ENCODE peak calls at places on chromosomes 13 and 19, in eight cellular contexts. M, L, H, A, I, G, K and V are unnamed samples.

GRCh38 chr13:72463561-72463960 is 263.9 kb downstream of the MZT1 start:
- DNase-seq in M (no peak), L (no peak), H (no peak), A (no peak), I (no peak), G (no peak), K (no peak), V (no peak)

GRCh38 chr19:10104665-10105221 is 1.4 kb upstream of the PPAN start:
- DNase-seq in M (peak; percentile 70), L (no peak), H (no peak), A (no peak), I (no peak), G (no peak), K (peak; percentile 79), V (no peak)

GRCh38 chr13:29474991-29475390 is 120.5 kb downstream of the SLC7A1 start:
- DNase-seq in M (no peak), L (no peak), H (no peak), A (no peak), I (no peak), G (no peak), K (no peak), V (no peak)

GRCh38 chr13:28313579-28313978 is 175.2 kb downstream of the PAN3 start:
- DNase-seq in M (no peak), L (peak; percentile 40), H (no peak), A (no peak), I (no peak), G (no peak), K (no peak), V (no peak)

GRCh38 chr19:47729799-47730520 is 15.4 kb upstream of the NOP53 start:
- DNase-seq in M (peak; percentile 75), L (peak; percentile 82), H (peak; percentile 88), A (peak; percentile 74), I (no peak), G (peak; percentile 56), K (peak; percentile 19), V (no peak)

GRCh38 chr13:91690944-91691343 is 292.5 kb downstream of the GPC5 start:
- DNase-seq in M (no peak), L (no peak), H (no peak), A (no peak), I (no peak), G (no peak), K (no peak), V (no peak)

GRCh38 chr13:48539550-48539949 is 6.7 kb upstream of the RCBTB2 start:
- DNase-seq in M (no peak), L (no peak), H (no peak), A (no peak), I (no peak), G (no peak), K (no peak), V (no peak)

GRCh38 chr19:44747739-44748425 is 626 bp upstream of the BCL3 start:
- DNase-seq in M (peak; percentile 89), L (peak; percentile 17), H (no peak), A (peak; percentile 73), I (no peak), G (peak; percentile 52), K (peak; percentile 42), V (no peak)

GRCh38 chr19:11361037-11361770 is 6.0 kb downstream of the PLPPR2 start:
- DNase-seq in M (peak; percentile 92), L (peak; percentile 97), H (no peak), A (no peak), I (no peak), G (no peak), K (no peak), V (no peak)

GRCh38 chr13:38888309-38888708 is 102.3 kb downstream of the STOML3 start:
- DNase-seq in M (no peak), L (no peak), H (no peak), A (no peak), I (peak; percentile 10), G (no peak), K (no peak), V (no peak)

GRCh38 chr19:55259540-55260210 is 858 bp upstream of the PPP6R1 start:
- DNase-seq in M (no peak), L (no peak), H (no peak), A (no peak), I (no peak), G (no peak), K (no peak), V (no peak)

GRCh38 chr19:29467824-29468401 is 57.9 kb upstream of the VSTM2B start:
- DNase-seq in M (no peak), L (peak; percentile 56), H (no peak), A (no peak), I (no peak), G (no peak), K (peak; percentile 16), V (no peak)

GRCh38 chr13:92719868-92720267 is 506.7 kb upstream of the GPC6 start:
- DNase-seq in M (no peak), L (peak; percentile 43), H (no peak), A (no peak), I (peak; percentile 2), G (no peak), K (no peak), V (no peak)

GRCh38 chr13:91567485-91568207 is 169.2 kb downstream of the GPC5 start:
- DNase-seq in M (no peak), L (no peak), H (no peak), A (no peak), I (no peak), G (peak; percentile 9), K (no peak), V (no peak)

DNA sequence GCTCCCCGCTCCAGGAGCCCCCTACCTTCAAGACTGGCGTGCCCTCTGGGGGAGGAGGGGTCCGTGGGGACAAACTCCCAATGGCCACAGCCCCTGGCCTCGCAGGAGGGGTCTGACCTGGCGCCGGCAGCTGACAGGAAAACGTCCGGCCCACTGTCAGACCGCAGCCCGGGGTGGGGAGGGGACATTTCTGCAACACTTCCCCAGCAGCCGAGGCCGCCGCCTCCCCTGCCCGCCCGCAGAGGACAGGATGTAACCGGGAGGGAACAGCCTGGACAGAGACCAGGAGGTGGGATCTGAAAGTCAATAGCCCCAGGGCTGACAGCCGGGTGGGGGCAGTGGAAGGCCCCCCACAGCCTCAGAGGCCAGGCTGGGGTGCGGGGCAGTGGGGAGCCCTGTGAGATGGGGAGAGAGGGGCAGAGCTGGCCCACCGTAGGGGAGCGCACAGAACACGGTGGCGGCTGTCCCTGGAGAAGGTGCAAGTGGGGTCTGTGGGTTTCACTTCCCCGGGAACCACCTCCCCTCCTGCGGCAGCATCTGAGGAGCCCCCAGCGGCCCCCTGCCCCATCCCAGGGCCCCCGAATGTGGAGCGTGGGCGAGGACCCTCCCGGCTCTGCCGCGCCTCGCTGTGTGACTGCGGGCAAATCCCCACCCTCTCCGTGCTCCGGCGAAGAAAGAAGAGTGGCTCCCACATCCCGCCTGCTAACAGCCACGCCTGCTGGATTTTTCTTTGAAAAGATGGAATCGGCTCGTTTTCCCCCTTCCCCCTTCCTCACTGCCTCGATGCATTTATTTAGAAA is at the start of gene PEAK3:
- DNase-seq in M (peak; percentile 90), L (peak; percentile 62), H (no peak), A (peak; percentile 87), I (no peak), G (peak; percentile 65), K (peak; percentile 56), V (peak; percentile 54)
- H3K4me3 ChIP-seq in M (no peak within 1 kb of the TSS), L (peak within 1 kb of the TSS; percentile 40), H (peak within 1 kb of the TSS; percentile 38), A (peak within 1 kb of the TSS; percentile 64), I (peak within 1 kb of the TSS; percentile 28), G (peak within 1 kb of the TSS; percentile 4), K (peak within 1 kb of the TSS; percentile 45), V (peak within 1 kb of the TSS; percentile 61)

GRCh38 chr13:46799139-46799538 is 2.2 kb upstream of the ESD start:
- DNase-seq in M (no peak), L (no peak), H (no peak), A (no peak), I (no peak), G (no peak), K (no peak), V (no peak)

GRCh38 chr13:46803586-46803985 is 6.6 kb upstream of the ESD start:
- DNase-seq in M (no peak), L (no peak), H (no peak), A (no peak), I (no peak), G (no peak), K (no peak), V (no peak)

GRCh38 chr13:46801831-46802230 is 4.9 kb upstream of the ESD start:
- DNase-seq in M (no peak), L (no peak), H (no peak), A (no peak), I (no peak), G (no peak), K (no peak), V (no peak)

GRCh38 chr13:46804391-46804815 is 7.4 kb upstream of the ESD start:
- DNase-seq in M (no peak), L (no peak), H (no peak), A (no peak), I (no peak), G (no peak), K (no peak), V (no peak)
- TF ChIP-seq CTCF in M (no peak), L (no peak), H (no peak), A (no peak), I (no peak), G (no peak), K (no peak), V (no peak)

GRCh38 chr19:16456652-16457194 is 15.0 kb downstream of the EPS15L1 start:
- DNase-seq in M (no peak), L (no peak), H (no peak), A (no peak), I (no peak), G (no peak), K (no peak), V (no peak)

GRCh38 chr19:16455489-16455888 is 16.3 kb downstream of the EPS15L1 start:
- DNase-seq in M (no peak), L (no peak), H (no peak), A (no peak), I (no peak), G (no peak), K (no peak), V (no peak)

GRCh38 chr19:16457195-16457953 is 14.4 kb downstream of the EPS15L1 start:
- DNase-seq in M (no peak), L (peak; percentile 23), H (no peak), A (peak; percentile 55), I (no peak), G (no peak), K (no peak), V (no peak)

GRCh38 chr19:16452321-16452720 is 19.4 kb downstream of the EPS15L1 start:
- DNase-seq in M (no peak), L (no peak), H (no peak), A (no peak), I (peak; percentile 33), G (no peak), K (no peak), V (no peak)

GRCh38 chr19:16454519-16454918 is 17.3 kb downstream of the EPS15L1 start:
- DNase-seq in M (no peak), L (no peak), H (no peak), A (no peak), I (no peak), G (no peak), K (no peak), V (no peak)
- H3K4me1 ChIP-seq in M (peaks cover 22% of the 10 kb centered on the region), L (peaks cover 22% of the 10 kb centered on the region), H (peaks cover 9% of the 10 kb centered on the region), A (peaks cover 97% of the 10 kb centered on the region), I (peaks cover 16% of the 10 kb centered on the region), G (peaks cover 28% of the 10 kb centered on the region), K (peaks cover 38% of the 10 kb centered on the region), V (peaks cover 27% of the 10 kb centered on the region)

DNA sequence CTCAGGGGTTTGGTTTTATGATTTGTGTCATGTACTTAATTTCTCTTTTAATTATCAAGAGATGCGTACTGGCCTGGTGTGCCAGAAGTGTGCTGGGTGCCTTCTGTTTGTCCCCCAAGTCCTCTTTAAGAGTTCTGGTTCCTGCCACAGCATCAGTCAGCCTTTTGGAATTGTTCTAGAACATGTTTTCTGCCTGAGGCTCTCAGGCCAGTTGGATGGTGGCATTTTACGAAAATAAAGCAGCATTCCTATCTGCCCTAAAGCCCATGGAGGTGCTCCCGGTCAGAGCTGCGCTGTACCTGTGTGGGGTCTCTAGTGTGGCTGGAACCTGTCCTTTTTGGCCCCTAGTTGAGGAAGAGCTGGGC is 54.1 kb downstream of the TSSK6 start:
- DNase-seq in M (peak; percentile 14), L (no peak), H (no peak), A (no peak), I (no peak), G (no peak), K (no peak), V (no peak)
- H3K4me3 ChIP-seq in M (no peak overlapping the region), L (no peak overlapping the region), H (no peak overlapping the region), A (peak overlapping the region; percentile 31), I (no peak overlapping the region), G (no peak overlapping the region), K (peak overlapping the region; percentile 44), V (no peak overlapping the region)